ENCODE peak calls at places on chromosomes 6 and 20, in six cellular contexts. One of them, this sample, is unnamed.

GRCh38 chr20:1654994-1655393 is 2.6 kb downstream of the SIRPG start:
- DNase-seq in EH: no peak
- DNase-seq in heart right ventricle: no peak
- DNase-seq in brain microvascular endothelial cell: no peak
- DNase-seq in caudate nucleus: no peak
- DNase-seq in left kidney: no peak
- DNase-seq in this sample: no peak

GRCh38 chr6:44696099-44696498 is 308.6 kb downstream of the CDC5L start:
- DNase-seq in EH: peak
- DNase-seq in brain microvascular endothelial cell: peak
- DNase-seq in left kidney: no peak
- DNase-seq in caudate nucleus: no peak
- DNase-seq in heart right ventricle: no peak
- DNase-seq in this sample: no peak

GRCh38 chr6:164124986-164125385 is 710.5 kb downstream of the QKI start:
- DNase-seq in left kidney: no peak
- DNase-seq in caudate nucleus: no peak
- DNase-seq in brain microvascular endothelial cell: no peak
- DNase-seq in EH: no peak
- DNase-seq in heart right ventricle: no peak
- DNase-seq in this sample: no peak

GRCh38 chr20:8019998-8020247 is 362 bp upstream of the TMX4 start:
- DNase-seq in caudate nucleus: no peak
- DNase-seq in EH: no peak
- DNase-seq in left kidney: no peak
- DNase-seq in heart right ventricle: no peak
- DNase-seq in brain microvascular endothelial cell: no peak
- DNase-seq in this sample: no peak

GRCh38 chr6:158316022-158316421 is 3.8 kb downstream of the TULP4 start:
- DNase-seq in EH: no peak
- DNase-seq in heart right ventricle: no peak
- DNase-seq in brain microvascular endothelial cell: no peak
- DNase-seq in left kidney: no peak
- DNase-seq in caudate nucleus: no peak
- DNase-seq in this sample: no peak

GRCh38 chr6:101853226-101853625 is 459.7 kb downstream of the GRIK2 start:
- DNase-seq in EH: peak
- DNase-seq in heart right ventricle: no peak
- DNase-seq in left kidney: no peak
- DNase-seq in caudate nucleus: no peak
- DNase-seq in brain microvascular endothelial cell: peak
- DNase-seq in this sample: no peak

GRCh38 chr20:25284131-25284601 is 36.3 kb downstream of the PYGB start:
- DNase-seq in left kidney: no peak
- DNase-seq in heart right ventricle: no peak
- DNase-seq in EH: no peak
- DNase-seq in brain microvascular endothelial cell: no peak
- DNase-seq in caudate nucleus: no peak
- DNase-seq in this sample: no peak

GRCh38 chr6:162200945-162201692 is 526.4 kb downstream of the PRKN start:
- DNase-seq in caudate nucleus: no peak
- DNase-seq in left kidney: no peak
- DNase-seq in heart right ventricle: no peak
- DNase-seq in EH: no peak
- DNase-seq in brain microvascular endothelial cell: no peak
- DNase-seq in this sample: no peak

GRCh38 chr6:151738267-151738666 is 69.2 kb upstream of the ESR1 start:
- DNase-seq in left kidney: no peak
- DNase-seq in heart right ventricle: no peak
- DNase-seq in EH: no peak
- DNase-seq in brain microvascular endothelial cell: no peak
- DNase-seq in caudate nucleus: no peak
- DNase-seq in this sample: no peak

GRCh38 chr6:87093651-87094050 is 1.3 kb downstream of the CGA start:
- DNase-seq in EH: peak
- DNase-seq in brain microvascular endothelial cell: no peak
- DNase-seq in heart right ventricle: no peak
- DNase-seq in left kidney: no peak
- DNase-seq in caudate nucleus: no peak
- DNase-seq in this sample: no peak

GRCh38 chr6:22442826-22443225 is 126.5 kb upstream of the HDGFL1 start:
- DNase-seq in heart right ventricle: no peak
- DNase-seq in brain microvascular endothelial cell: no peak
- DNase-seq in caudate nucleus: no peak
- DNase-seq in EH: peak
- DNase-seq in left kidney: no peak
- DNase-seq in this sample: no peak

GRCh38 chr6:44977406-44977740 is 350.8 kb upstream of the RUNX2 start:
- DNase-seq in EH: no peak
- DNase-seq in heart right ventricle: no peak
- DNase-seq in brain microvascular endothelial cell: no peak
- DNase-seq in caudate nucleus: no peak
- DNase-seq in left kidney: no peak
- DNase-seq in this sample: no peak

GRCh38 chr20:36173451-36173933 is 19.0 kb downstream of the EPB41L1 start:
- DNase-seq in heart right ventricle: no peak
- DNase-seq in caudate nucleus: peak
- DNase-seq in brain microvascular endothelial cell: peak
- DNase-seq in EH: peak
- DNase-seq in left kidney: peak
- DNase-seq in this sample: no peak

GRCh38 chr20:57657537-57658446 is 37.6 kb upstream of the ZBP1 start:
- DNase-seq in heart right ventricle: peak
- DNase-seq in left kidney: no peak
- DNase-seq in brain microvascular endothelial cell: no peak
- DNase-seq in EH: no peak
- DNase-seq in caudate nucleus: no peak
- DNase-seq in this sample: peak

GRCh38 chr6:124078169-124078568 is 274.5 kb downstream of the NKAIN2 start:
- DNase-seq in EH: no peak
- DNase-seq in brain microvascular endothelial cell: no peak
- DNase-seq in left kidney: no peak
- DNase-seq in heart right ventricle: no peak
- DNase-seq in caudate nucleus: no peak
- DNase-seq in this sample: no peak

GRCh38 chr6:75199856-75200255 is 6.0 kb downstream of the COL12A1 start:
- DNase-seq in brain microvascular endothelial cell: no peak
- DNase-seq in left kidney: no peak
- DNase-seq in heart right ventricle: no peak
- DNase-seq in EH: peak
- DNase-seq in caudate nucleus: no peak
- DNase-seq in this sample: no peak

GRCh38 chr6:73088138-73088813 is 137.0 kb downstream of the KHDC1L start:
- DNase-seq in heart right ventricle: no peak
- DNase-seq in brain microvascular endothelial cell: no peak
- DNase-seq in EH: no peak
- DNase-seq in caudate nucleus: no peak
- DNase-seq in left kidney: no peak
- DNase-seq in this sample: no peak

GRCh38 chr6:150334790-150335783 is 33.7 kb upstream of the IYD start:
- DNase-seq in caudate nucleus: no peak
- DNase-seq in left kidney: peak
- DNase-seq in brain microvascular endothelial cell: peak
- DNase-seq in heart right ventricle: peak
- DNase-seq in EH: peak
- DNase-seq in this sample: peak

GRCh38 chr6:108653864-108654402 is 93.2 kb downstream of the FOXO3 start:
- DNase-seq in EH: peak
- DNase-seq in caudate nucleus: no peak
- DNase-seq in left kidney: no peak
- DNase-seq in heart right ventricle: peak
- DNase-seq in brain microvascular endothelial cell: no peak
- DNase-seq in this sample: peak

GRCh38 chr20:46959081-46959692 is 64.5 kb downstream of the EYA2 start:
- DNase-seq in EH: peak
- DNase-seq in brain microvascular endothelial cell: peak
- DNase-seq in heart right ventricle: no peak
- DNase-seq in left kidney: no peak
- DNase-seq in caudate nucleus: no peak
- DNase-seq in this sample: no peak

GRCh38 chr6:151379933-151380847 is 11.2 kb downstream of the ZBTB2 start:
- DNase-seq in heart right ventricle: no peak
- DNase-seq in caudate nucleus: no peak
- DNase-seq in left kidney: no peak
- DNase-seq in EH: no peak
- DNase-seq in brain microvascular endothelial cell: no peak
- DNase-seq in this sample: no peak

GRCh38 chr20:49186535-49187329 is 1.4 kb downstream of the STAU1 start:
- DNase-seq in EH: peak
- DNase-seq in caudate nucleus: peak
- DNase-seq in heart right ventricle: peak
- DNase-seq in left kidney: peak
- DNase-seq in brain microvascular endothelial cell: peak
- DNase-seq in this sample: peak

GRCh38 chr6:499617-500016 is 108.1 kb downstream of the IRF4 start:
- DNase-seq in EH: no peak
- DNase-seq in heart right ventricle: no peak
- DNase-seq in brain microvascular endothelial cell: no peak
- DNase-seq in caudate nucleus: no peak
- DNase-seq in left kidney: no peak
- DNase-seq in this sample: no peak

GRCh38 chr6:100965069-100965468 is 83.9 kb upstream of the ASCC3 start:
- DNase-seq in EH: no peak
- DNase-seq in left kidney: no peak
- DNase-seq in caudate nucleus: no peak
- DNase-seq in brain microvascular endothelial cell: no peak
- DNase-seq in heart right ventricle: no peak
- DNase-seq in this sample: no peak

GRCh38 chr6:17289491-17290106 is 8.4 kb downstream of the RBM24 start:
- DNase-seq in brain microvascular endothelial cell: peak
- DNase-seq in heart right ventricle: peak
- DNase-seq in caudate nucleus: no peak
- DNase-seq in EH: peak
- DNase-seq in left kidney: peak
- DNase-seq in this sample: peak

GRCh38 chr6:92534109-92534508 is 885.2 kb downstream of the EPHA7 start:
- DNase-seq in heart right ventricle: no peak
- DNase-seq in caudate nucleus: no peak
- DNase-seq in left kidney: no peak
- DNase-seq in EH: no peak
- DNase-seq in brain microvascular endothelial cell: no peak
- DNase-seq in this sample: no peak

GRCh38 chr6:35139924-35140524 is 1.1 kb downstream of the TCP11 start:
- DNase-seq in left kidney: peak
- DNase-seq in EH: peak
- DNase-seq in heart right ventricle: peak
- DNase-seq in caudate nucleus: peak
- DNase-seq in brain microvascular endothelial cell: peak
- DNase-seq in this sample: peak

GRCh38 chr6:19536838-19537237 is 300.3 kb upstream of the ID4 start:
- DNase-seq in brain microvascular endothelial cell: no peak
- DNase-seq in caudate nucleus: no peak
- DNase-seq in heart right ventricle: no peak
- DNase-seq in left kidney: no peak
- DNase-seq in EH: no peak
- DNase-seq in this sample: no peak

GRCh38 chr6:145257757-145258521 is 477.4 kb downstream of the EPM2A start:
- DNase-seq in caudate nucleus: no peak
- DNase-seq in EH: no peak
- DNase-seq in left kidney: peak
- DNase-seq in brain microvascular endothelial cell: no peak
- DNase-seq in heart right ventricle: no peak
- DNase-seq in this sample: no peak

GRCh38 chr20:24991897-24992419 is 593 bp downstream of the APMAP start:
- DNase-seq in heart right ventricle: no peak
- DNase-seq in brain microvascular endothelial cell: peak
- DNase-seq in EH: peak
- DNase-seq in caudate nucleus: no peak
- DNase-seq in left kidney: peak
- DNase-seq in this sample: no peak

GRCh38 chr6:37799263-37799644 is 20.3 kb upstream of the ZFAND3 start:
- DNase-seq in caudate nucleus: no peak
- DNase-seq in heart right ventricle: no peak
- DNase-seq in left kidney: no peak
- DNase-seq in EH: no peak
- DNase-seq in brain microvascular endothelial cell: no peak
- DNase-seq in this sample: peak

GRCh38 chr20:48789185-48789668 is 38.6 kb downstream of the PREX1 start:
- DNase-seq in EH: no peak
- DNase-seq in left kidney: no peak
- DNase-seq in caudate nucleus: no peak
- DNase-seq in brain microvascular endothelial cell: no peak
- DNase-seq in heart right ventricle: no peak
- DNase-seq in this sample: no peak

GRCh38 chr6:166476061-166476591 is 93.4 kb upstream of the MPC1 start:
- DNase-seq in heart right ventricle: no peak
- DNase-seq in brain microvascular endothelial cell: no peak
- DNase-seq in caudate nucleus: no peak
- DNase-seq in left kidney: no peak
- DNase-seq in EH: no peak
- DNase-seq in this sample: no peak

GRCh38 chr6:109308018-109308492 is 74.2 kb downstream of the CD164 start:
- DNase-seq in heart right ventricle: peak
- DNase-seq in caudate nucleus: no peak
- DNase-seq in EH: peak
- DNase-seq in brain microvascular endothelial cell: peak
- DNase-seq in left kidney: no peak
- DNase-seq in this sample: no peak

GRCh38 chr20:53935353-53936084 is 134.9 kb downstream of the BCAS1 start:
- DNase-seq in heart right ventricle: no peak
- DNase-seq in caudate nucleus: no peak
- DNase-seq in left kidney: no peak
- DNase-seq in EH: peak
- DNase-seq in brain microvascular endothelial cell: no peak
- DNase-seq in this sample: no peak

GRCh38 chr6:40177596-40177995 is 243.3 kb upstream of the MOCS1 start:
- DNase-seq in left kidney: no peak
- DNase-seq in heart right ventricle: no peak
- DNase-seq in caudate nucleus: no peak
- DNase-seq in EH: no peak
- DNase-seq in brain microvascular endothelial cell: no peak
- DNase-seq in this sample: no peak

GRCh38 chr6:52598123-52598823 is 21.4 kb upstream of the TRAM2 start:
- DNase-seq in brain microvascular endothelial cell: peak
- DNase-seq in heart right ventricle: peak
- DNase-seq in EH: peak
- DNase-seq in caudate nucleus: no peak
- DNase-seq in left kidney: peak
- DNase-seq in this sample: peak

GRCh38 chr20:17533396-17533795 is 2.2 kb upstream of the BFSP1 start:
- DNase-seq in left kidney: peak
- DNase-seq in heart right ventricle: no peak
- DNase-seq in caudate nucleus: no peak
- DNase-seq in brain microvascular endothelial cell: peak
- DNase-seq in EH: peak
- DNase-seq in this sample: peak

GRCh38 chr6:147190556-147190955 is 13.7 kb upstream of the STXBP5 start:
- DNase-seq in caudate nucleus: no peak
- DNase-seq in left kidney: no peak
- DNase-seq in heart right ventricle: no peak
- DNase-seq in EH: peak
- DNase-seq in brain microvascular endothelial cell: no peak
- DNase-seq in this sample: no peak

GRCh38 chr20:34302312-34302722 is 838 bp downstream of the AHCY start:
- DNase-seq in caudate nucleus: no peak
- DNase-seq in EH: peak
- DNase-seq in brain microvascular endothelial cell: peak
- DNase-seq in left kidney: no peak
- DNase-seq in heart right ventricle: no peak
- DNase-seq in this sample: no peak